ENCODE peak calls at places on chromosomes 11 and 22, in eight cellular contexts. R is endothelial cell, B is IMR-90, J is endodermal cell, W is osteoblast, M is HCT116, N is sigmoid colon, Z is OCI-LY7. C is an unnamed sample.

GRCh38 chr11:15969281-15969680 is 387.1 kb downstream of the SOX6 start:
- DNase-seq in R (no peak), B (peak), J (peak), W (no peak), M (no peak), N (peak), Z (no peak), C (peak)

GRCh38 chr11:122085264-122085663 is 30.8 kb downstream of the BLID start:
- DNase-seq in R (no peak), B (peak), J (no peak), W (no peak), M (no peak), N (no peak), Z (no peak), C (peak)

GRCh38 chr11:122727101-122727929 is 71.8 kb downstream of the UBASH3B start:
- DNase-seq in R (no peak), B (no peak), J (no peak), W (peak), M (no peak), N (no peak), Z (peak), C (no peak)

GRCh38 chr11:80023416-80023815 is 582.6 kb upstream of the TENM4 start:
- DNase-seq in R (no peak), B (no peak), J (no peak), W (no peak), M (no peak), N (no peak), Z (no peak), C (no peak)

GRCh38 chr22:20258584-20259335 is 9.4 kb downstream of the RTN4R start:
- DNase-seq in R (peak), B (no peak), J (no peak), W (no peak), M (no peak), N (no peak), Z (peak), C (no peak)

GRCh38 chr11:110425751-110426545 is 3.8 kb upstream of the FDX1 start:
- DNase-seq in R (no peak), B (peak), J (no peak), W (peak), M (no peak), N (no peak), Z (no peak), C (peak)

GRCh38 chr11:67337257-67337656 is 16.1 kb downstream of the POLD4 start:
- DNase-seq in R (no peak), B (no peak), J (no peak), W (no peak), M (no peak), N (no peak), Z (no peak), C (no peak)

GRCh38 chr11:79857404-79857803 is 416.6 kb upstream of the TENM4 start:
- DNase-seq in R (no peak), B (no peak), J (no peak), W (no peak), M (no peak), N (no peak), Z (no peak), C (no peak)

GRCh38 chr11:60334005-60334620 is 7.1 kb downstream of the MS4A6E start:
- DNase-seq in R (peak), B (peak), J (peak), W (peak), M (peak), N (no peak), Z (peak), C (peak)

GRCh38 chr22:44213489-44214043 is 32.8 kb downstream of the PARVG start:
- DNase-seq in R (no peak), B (no peak), J (peak), W (no peak), M (no peak), N (no peak), Z (no peak), C (no peak)

GRCh38 chr22:45162531-45162930 is 1.2 kb upstream of the NUP50 start:
- DNase-seq in R (no peak), B (no peak), J (peak), W (no peak), M (no peak), N (no peak), Z (no peak), C (no peak)

GRCh38 chr11:112174789-112175595 is at the start of gene BCO2:
- DNase-seq in R (peak), B (peak), J (peak), W (peak), M (peak), N (peak), Z (peak), C (peak)

GRCh38 chr11:94539420-94539819 is 4.3 kb upstream of the FUT4 start:
- DNase-seq in R (no peak), B (no peak), J (no peak), W (no peak), M (no peak), N (no peak), Z (no peak), C (no peak)

GRCh38 chr22:17060126-17060525 is 24.7 kb upstream of the IL17RA start:
- DNase-seq in R (no peak), B (no peak), J (peak), W (no peak), M (no peak), N (no peak), Z (no peak), C (no peak)

GRCh38 chr11:69700278-69701140 is 3.3 kb downstream of the FGF19 start:
- DNase-seq in R (peak), B (peak), J (peak), W (peak), M (no peak), N (peak), Z (no peak), C (peak)

GRCh38 chr11:35390737-35391682 is 28.3 kb downstream of the SLC1A2 start:
- DNase-seq in R (no peak), B (peak), J (no peak), W (no peak), M (no peak), N (no peak), Z (no peak), C (peak)

GRCh38 chr22:40578171-40578570 is 58.3 kb downstream of the MRTFA start:
- DNase-seq in R (no peak), B (no peak), J (no peak), W (no peak), M (no peak), N (no peak), Z (no peak), C (no peak)

GRCh38 chr11:107689317-107690202 is 22.3 kb downstream of the SLN start:
- DNase-seq in R (peak), B (peak), J (peak), W (no peak), M (peak), N (peak), Z (peak), C (peak)

GRCh38 chr22:38864361-38865191 is 7.4 kb downstream of the CBX6 start:
- DNase-seq in R (no peak), B (no peak), J (peak), W (peak), M (no peak), N (peak), Z (no peak), C (no peak)

GRCh38 chr11:38900156-38900679 is 2302.2 kb upstream of the RAG2 start:
- DNase-seq in R (no peak), B (no peak), J (no peak), W (no peak), M (no peak), N (no peak), Z (no peak), C (no peak)

GRCh38 chr22:20130739-20131592 is 638 bp upstream of the ZDHHC8 start:
- DNase-seq in R (peak), B (peak), J (peak), W (peak), M (peak), N (peak), Z (no peak), C (peak)

GRCh38 chr22:37074537-37074936 is 23.0 kb downstream of the KCTD17 start:
- DNase-seq in R (no peak), B (no peak), J (no peak), W (no peak), M (no peak), N (no peak), Z (no peak), C (no peak)

GRCh38 chr11:15006139-15006759 is 34.1 kb upstream of the CALCA start:
- DNase-seq in R (no peak), B (peak), J (no peak), W (no peak), M (peak), N (no peak), Z (peak), C (peak)

GRCh38 chr22:24725736-24726135 is 48.8 kb downstream of the PIWIL3 start:
- DNase-seq in R (no peak), B (no peak), J (no peak), W (no peak), M (no peak), N (no peak), Z (no peak), C (no peak)

GRCh38 chr11:108435066-108435465 is 32.3 kb downstream of the C11orf65 start:
- DNase-seq in R (no peak), B (no peak), J (no peak), W (no peak), M (no peak), N (no peak), Z (no peak), C (no peak)

GRCh38 chr22:39946571-39947407 is 13.4 kb upstream of the TMA7B start:
- DNase-seq in R (peak), B (no peak), J (peak), W (no peak), M (no peak), N (no peak), Z (peak), C (no peak)

GRCh38 chr22:31451709-31452571 is 37.7 kb downstream of the EIF4ENIF1 start:
- DNase-seq in R (peak), B (peak), J (peak), W (peak), M (peak), N (no peak), Z (peak), C (peak)

GRCh38 chr11:13955971-13956421 is 6.5 kb upstream of the SPON1 start:
- DNase-seq in R (peak), B (peak), J (peak), W (no peak), M (peak), N (peak), Z (peak), C (peak)

GRCh38 chr11:6587360-6587953 is 16.0 kb downstream of the RRP8 start:
- DNase-seq in R (no peak), B (no peak), J (no peak), W (no peak), M (no peak), N (peak), Z (no peak), C (no peak)

GRCh38 chr11:72629266-72629665 is 45.0 kb downstream of the PDE2A start:
- DNase-seq in R (no peak), B (no peak), J (no peak), W (no peak), M (no peak), N (peak), Z (no peak), C (no peak)
- TF ChIP-seq CTCF in R (no peak), B (no peak), J (no peak), W (no peak), M (no peak), N (no peak), Z (no peak), C (no peak)

GRCh38 chr11:81705283-81705682 is 1028.4 kb downstream of the FAM181B start:
- DNase-seq in R (no peak), B (no peak), J (no peak), W (no peak), M (no peak), N (no peak), Z (no peak), C (no peak)

DNA sequence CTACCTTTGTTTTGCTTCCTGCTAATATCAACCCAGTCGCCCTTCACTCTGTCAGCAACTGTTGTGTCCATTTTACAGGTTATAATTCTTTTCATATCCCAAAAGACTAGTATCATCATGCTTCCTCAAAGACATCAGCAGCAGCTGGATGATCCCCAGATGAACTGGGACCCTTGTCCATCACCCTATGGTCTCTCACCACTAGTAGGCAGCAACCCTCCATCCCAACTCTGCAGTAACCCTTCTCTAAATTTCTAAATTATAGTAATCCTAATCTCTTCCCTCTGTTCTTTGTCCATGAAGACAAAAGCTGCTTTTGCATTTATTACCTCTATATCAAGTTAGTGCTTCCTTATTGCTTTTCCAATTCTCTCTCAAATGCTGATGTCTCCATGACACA is 1025.8 kb downstream of the FAM181B start:
- DNase-seq in R (no peak), B (no peak), J (peak), W (no peak), M (no peak), N (no peak), Z (no peak), C (no peak)
- TF ChIP-seq CTCF in R (peak), B (no peak), J (peak), W (no peak), M (no peak), N (no peak), Z (peak), C (no peak)

GRCh38 chr11:84722583-84723108 is 904.5 kb downstream of the DLG2 start:
- DNase-seq in R (no peak), B (no peak), J (peak), W (no peak), M (no peak), N (no peak), Z (peak), C (no peak)
- TF ChIP-seq CTCF in R (no peak), B (no peak), J (peak), W (no peak), M (no peak), N (no peak), Z (peak), C (no peak)

DNA sequence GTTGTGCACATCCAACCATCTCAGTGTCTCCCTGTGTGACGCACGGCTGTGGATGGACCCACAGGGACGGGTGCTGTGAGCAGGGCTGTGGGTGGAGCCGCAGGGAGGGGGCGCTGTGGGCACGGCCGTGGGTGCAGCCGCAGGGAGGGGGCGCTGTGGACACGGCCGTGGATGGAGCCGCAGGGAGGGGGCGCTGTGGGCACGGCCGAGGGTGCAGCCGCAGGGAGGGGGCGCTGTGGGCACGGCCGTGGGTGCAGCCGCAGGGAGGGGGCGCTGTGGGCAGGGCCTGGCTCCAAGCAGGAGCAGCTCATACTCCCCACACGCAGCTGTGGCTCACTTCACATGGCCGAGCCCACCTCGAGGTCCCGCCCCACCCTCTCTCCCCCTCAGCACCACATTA is 6.0 kb upstream of the MAPK11 start:
- DNase-seq in R (peak), B (peak), J (peak), W (peak), M (no peak), N (peak), Z (peak), C (no peak)
- TF ChIP-seq CTCF in R (peak), B (peak), J (peak), W (peak), M (no peak), N (no peak), Z (peak), C (peak)

DNA sequence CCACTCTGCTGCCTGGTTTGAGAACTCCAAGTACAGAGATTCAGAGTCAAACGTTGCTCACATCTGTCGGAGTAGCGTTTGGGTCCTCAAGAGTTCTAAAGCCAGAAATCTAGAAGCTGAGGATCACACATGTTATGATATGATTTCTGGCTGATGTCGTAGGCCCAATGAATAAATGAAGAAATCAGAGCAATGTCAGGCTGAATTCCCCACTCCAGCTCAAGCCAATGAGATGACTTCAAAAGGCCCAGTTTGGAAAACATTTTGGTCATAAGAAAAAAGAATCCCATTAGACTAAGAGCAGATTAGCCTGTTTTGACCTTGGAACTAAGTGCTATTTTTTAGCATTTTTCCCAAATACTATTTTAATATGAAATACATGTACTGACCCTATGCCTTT is 106.7 kb downstream of the ETS1 start:
- DNase-seq in R (no peak), B (no peak), J (no peak), W (no peak), M (no peak), N (no peak), Z (no peak), C (no peak)
- TF ChIP-seq CTCF in R (no peak), B (no peak), J (no peak), W (no peak), M (no peak), N (no peak), Z (no peak), C (no peak)

GRCh38 chr11:62787005-62787759 is at the start of gene TMEM179B:
- DNase-seq in R (peak), B (peak), J (peak), W (peak), M (peak), N (peak), Z (peak), C (peak)
- TF ChIP-seq CTCF in R (peak), B (peak), J (no peak), W (peak), M (peak), N (no peak), Z (peak), C (no peak)

DNA sequence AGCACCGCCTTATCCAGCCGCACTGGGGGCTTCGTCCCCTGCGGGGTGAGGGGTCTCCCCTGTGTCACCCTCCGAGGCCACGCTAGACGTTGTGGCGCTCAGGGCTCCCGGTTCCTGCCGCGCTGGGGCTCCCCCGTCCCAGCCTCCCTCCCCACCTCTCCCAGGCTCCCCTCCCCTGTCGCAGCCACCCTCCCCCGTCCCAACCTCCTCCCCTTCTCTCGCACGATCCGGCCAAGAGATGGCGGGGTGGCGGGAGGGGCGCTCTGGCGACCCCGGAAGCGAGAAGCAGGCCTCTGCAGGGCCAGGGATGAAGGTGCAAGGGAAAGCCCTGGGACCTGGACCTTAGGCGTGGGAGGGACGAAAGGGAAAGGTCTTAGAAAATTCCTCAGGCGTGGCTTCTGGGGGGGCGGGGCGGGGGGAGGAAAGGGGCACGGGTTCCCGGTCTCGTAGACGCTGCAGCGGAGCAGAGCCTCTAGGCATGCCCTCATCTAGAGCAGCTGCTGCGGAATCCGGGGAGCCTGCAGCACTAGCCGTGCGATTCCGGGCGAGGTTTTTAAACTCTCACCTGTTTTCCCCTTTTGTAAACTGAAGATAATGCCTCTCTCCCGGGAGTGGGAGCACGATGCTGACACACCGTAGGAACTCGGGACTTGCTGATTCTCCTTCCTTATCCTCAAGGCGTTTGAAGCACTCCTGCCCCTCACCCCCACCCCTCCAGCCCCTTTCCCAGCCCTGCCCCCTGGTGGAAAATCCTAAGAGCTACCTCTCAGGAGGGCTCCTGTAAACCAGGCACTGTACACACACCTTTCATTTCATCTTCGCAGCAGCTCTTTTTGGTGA is 14.4 kb downstream of the KCNJ5 start:
- DNase-seq in R (peak), B (peak), J (peak), W (peak), M (peak), N (no peak), Z (no peak), C (peak)
- TF ChIP-seq CTCF in R (peak), B (peak), J (peak), W (peak), M (peak), N (no peak), Z (peak), C (peak)

GRCh38 chr11:33461726-33462125 is 204.5 kb downstream of the HIPK3 start:
- DNase-seq in R (no peak), B (no peak), J (no peak), W (no peak), M (no peak), N (no peak), Z (no peak), C (peak)

GRCh38 chr11:33461319-33461718 is 204.1 kb downstream of the HIPK3 start:
- DNase-seq in R (no peak), B (no peak), J (no peak), W (no peak), M (no peak), N (no peak), Z (peak), C (no peak)

GRCh38 chr11:33454264-33454663 is 197.1 kb downstream of the HIPK3 start:
- DNase-seq in R (no peak), B (no peak), J (no peak), W (no peak), M (no peak), N (no peak), Z (no peak), C (no peak)

GRCh38 chr11:33455827-33456226 is 198.6 kb downstream of the HIPK3 start:
- DNase-seq in R (no peak), B (no peak), J (no peak), W (no peak), M (no peak), N (no peak), Z (no peak), C (no peak)

GRCh38 chr11:33457948-33458347 is 200.8 kb downstream of the HIPK3 start:
- DNase-seq in R (no peak), B (no peak), J (no peak), W (no peak), M (no peak), N (no peak), Z (no peak), C (no peak)
- TF ChIP-seq CTCF in R (no peak), B (no peak), J (peak), W (no peak), M (no peak), N (no peak), Z (peak), C (no peak)

GRCh38 chr11:96045622-96046456 is 121.9 kb upstream of the MTMR2 start:
- DNase-seq in R (peak), B (peak), J (peak), W (peak), M (no peak), N (peak), Z (no peak), C (peak)
- TF ChIP-seq CTCF in R (no peak), B (peak), J (peak), W (peak), M (no peak), N (no peak), Z (no peak), C (peak)

C was measured in HFFc6.